ENCODE peak calls at places on chromosomes 1 and 21, in seven cellular contexts. One of them, this sample, is unnamed.
A peak's percentile ranks its signal among the peaks of the same experiment; 100 is the strongest.

GRCh38 chr1:75273110-75273509 is 138.9 kb downstream of the LHX8 start:
- DNase-seq in pancreas: no peak
- DNase-seq in CD8-positive, alpha-beta T cell: no peak
- DNase-seq in IMR-90: no peak
- DNase-seq in foreskin fibroblast: no peak
- DNase-seq in endothelial cell of umbilical vein: no peak
- DNase-seq in AG09309: no peak
- DNase-seq in this sample: no peak

GRCh38 chr1:52613611-52614373 is 11.6 kb downstream of the GPX7 start:
- DNase-seq in pancreas: no peak
- DNase-seq in CD8-positive, alpha-beta T cell: no peak
- DNase-seq in IMR-90: no peak
- DNase-seq in foreskin fibroblast: no peak
- DNase-seq in endothelial cell of umbilical vein: peak; percentile 57
- DNase-seq in AG09309: no peak
- DNase-seq in this sample: no peak

GRCh38 chr1:115677172-115677542 is 35.4 kb downstream of the VANGL1 start:
- DNase-seq in pancreas: no peak
- DNase-seq in CD8-positive, alpha-beta T cell: no peak
- DNase-seq in IMR-90: no peak
- DNase-seq in foreskin fibroblast: no peak
- DNase-seq in endothelial cell of umbilical vein: no peak
- DNase-seq in AG09309: no peak
- DNase-seq in this sample: no peak

GRCh38 chr1:41161851-41162250 is 80.3 kb downstream of the SCMH1 start:
- DNase-seq in pancreas: no peak
- DNase-seq in CD8-positive, alpha-beta T cell: no peak
- DNase-seq in IMR-90: no peak
- DNase-seq in foreskin fibroblast: no peak
- DNase-seq in endothelial cell of umbilical vein: no peak
- DNase-seq in AG09309: no peak
- DNase-seq in this sample: no peak

GRCh38 chr1:10415211-10415930 is 14.9 kb upstream of the CENPS start:
- DNase-seq in pancreas: no peak
- DNase-seq in CD8-positive, alpha-beta T cell: no peak
- DNase-seq in IMR-90: peak; percentile 91
- DNase-seq in foreskin fibroblast: peak; percentile 43
- DNase-seq in endothelial cell of umbilical vein: peak; percentile 84
- DNase-seq in AG09309: peak; percentile 79
- DNase-seq in this sample: peak; percentile 48

GRCh38 chr1:59900640-59901039 is 25.9 kb downstream of the CYP2J2 start:
- DNase-seq in pancreas: no peak
- DNase-seq in CD8-positive, alpha-beta T cell: no peak
- DNase-seq in IMR-90: no peak
- DNase-seq in foreskin fibroblast: peak; percentile 25
- DNase-seq in endothelial cell of umbilical vein: no peak
- DNase-seq in AG09309: no peak
- DNase-seq in this sample: no peak

GRCh38 chr21:34276711-34277425 is 86.9 kb upstream of the KCNE2 start:
- DNase-seq in pancreas: no peak
- DNase-seq in CD8-positive, alpha-beta T cell: no peak
- DNase-seq in IMR-90: no peak
- DNase-seq in foreskin fibroblast: peak; percentile 38
- DNase-seq in endothelial cell of umbilical vein: no peak
- DNase-seq in AG09309: no peak
- DNase-seq in this sample: peak; percentile 4

GRCh38 chr1:56837244-56837926 is 17.2 kb upstream of the C8A start:
- DNase-seq in pancreas: no peak
- DNase-seq in CD8-positive, alpha-beta T cell: no peak
- DNase-seq in IMR-90: no peak
- DNase-seq in foreskin fibroblast: peak; percentile 31
- DNase-seq in endothelial cell of umbilical vein: no peak
- DNase-seq in AG09309: peak; percentile 20
- DNase-seq in this sample: peak; percentile 33

GRCh38 chr1:172727956-172728603 is 69.2 kb downstream of the FASLG start:
- DNase-seq in pancreas: no peak
- DNase-seq in CD8-positive, alpha-beta T cell: no peak
- DNase-seq in IMR-90: peak; percentile 29
- DNase-seq in foreskin fibroblast: no peak
- DNase-seq in endothelial cell of umbilical vein: peak; percentile 9
- DNase-seq in AG09309: no peak
- DNase-seq in this sample: peak; percentile 38

GRCh38 chr1:33634806-33635205 is 162.4 kb downstream of the ZSCAN20 start:
- DNase-seq in pancreas: peak; percentile 32
- DNase-seq in CD8-positive, alpha-beta T cell: no peak
- DNase-seq in IMR-90: peak; percentile 7
- DNase-seq in foreskin fibroblast: peak; percentile 29
- DNase-seq in endothelial cell of umbilical vein: peak; percentile 12
- DNase-seq in AG09309: no peak
- DNase-seq in this sample: peak; percentile 11

GRCh38 chr1:198462365-198463025 is 78.0 kb downstream of the ATP6V1G3 start:
- DNase-seq in pancreas: no peak
- DNase-seq in CD8-positive, alpha-beta T cell: no peak
- DNase-seq in IMR-90: peak; percentile 55
- DNase-seq in foreskin fibroblast: peak; percentile 83
- DNase-seq in endothelial cell of umbilical vein: peak; percentile 40
- DNase-seq in AG09309: no peak
- DNase-seq in this sample: peak; percentile 76

GRCh38 chr1:228488107-228488817 is 1.1 kb downstream of the RNF187 start:
- DNase-seq in pancreas: no peak
- DNase-seq in CD8-positive, alpha-beta T cell: no peak
- DNase-seq in IMR-90: no peak
- DNase-seq in foreskin fibroblast: peak; percentile 26
- DNase-seq in endothelial cell of umbilical vein: no peak
- DNase-seq in AG09309: no peak
- DNase-seq in this sample: no peak

GRCh38 chr21:37870229-37870628 is 46.0 kb downstream of the KCNJ6 start:
- DNase-seq in pancreas: no peak
- DNase-seq in CD8-positive, alpha-beta T cell: no peak
- DNase-seq in IMR-90: no peak
- DNase-seq in foreskin fibroblast: no peak
- DNase-seq in endothelial cell of umbilical vein: no peak
- DNase-seq in AG09309: no peak
- DNase-seq in this sample: no peak

GRCh38 chr1:226436855-226437491 is 29.1 kb upstream of the PARP1 start:
- DNase-seq in pancreas: peak; percentile 12
- DNase-seq in CD8-positive, alpha-beta T cell: no peak
- DNase-seq in IMR-90: no peak
- DNase-seq in foreskin fibroblast: no peak
- DNase-seq in endothelial cell of umbilical vein: no peak
- DNase-seq in AG09309: no peak
- DNase-seq in this sample: no peak

GRCh38 chr21:42062543-42063022 is 8.5 kb upstream of the UMODL1 start:
- DNase-seq in pancreas: no peak
- DNase-seq in CD8-positive, alpha-beta T cell: peak; percentile 86
- DNase-seq in IMR-90: no peak
- DNase-seq in foreskin fibroblast: no peak
- DNase-seq in endothelial cell of umbilical vein: no peak
- DNase-seq in AG09309: no peak
- DNase-seq in this sample: no peak

GRCh38 chr1:184194251-184194650 is 142.7 kb downstream of the TSEN15 start:
- DNase-seq in pancreas: no peak
- DNase-seq in CD8-positive, alpha-beta T cell: no peak
- DNase-seq in IMR-90: peak; percentile 13
- DNase-seq in foreskin fibroblast: no peak
- DNase-seq in endothelial cell of umbilical vein: no peak
- DNase-seq in AG09309: no peak
- DNase-seq in this sample: no peak

GRCh38 chr1:180311011-180311730 is 81.1 kb downstream of the LHX4 start:
- DNase-seq in pancreas: no peak
- DNase-seq in CD8-positive, alpha-beta T cell: no peak
- DNase-seq in IMR-90: peak; percentile 80
- DNase-seq in foreskin fibroblast: peak; percentile 15
- DNase-seq in endothelial cell of umbilical vein: no peak
- DNase-seq in AG09309: no peak
- DNase-seq in this sample: peak; percentile 47

GRCh38 chr21:24514081-24514733 is 1093.1 kb downstream of the MRPL39 start:
- DNase-seq in pancreas: no peak
- DNase-seq in CD8-positive, alpha-beta T cell: no peak
- DNase-seq in IMR-90: peak; percentile 27
- DNase-seq in foreskin fibroblast: no peak
- DNase-seq in endothelial cell of umbilical vein: no peak
- DNase-seq in AG09309: no peak
- DNase-seq in this sample: no peak

GRCh38 chr1:1889090-1889750 is 1.7 kb downstream of the GNB1 start:
- DNase-seq in pancreas: no peak
- DNase-seq in CD8-positive, alpha-beta T cell: no peak
- DNase-seq in IMR-90: peak; percentile 24
- DNase-seq in foreskin fibroblast: no peak
- DNase-seq in endothelial cell of umbilical vein: peak; percentile 23
- DNase-seq in AG09309: no peak
- DNase-seq in this sample: no peak

GRCh38 chr1:16484931-16485330 is 29.2 kb downstream of the RNU1-1 start:
- DNase-seq in pancreas: no peak
- DNase-seq in CD8-positive, alpha-beta T cell: no peak
- DNase-seq in IMR-90: no peak
- DNase-seq in foreskin fibroblast: no peak
- DNase-seq in endothelial cell of umbilical vein: no peak
- DNase-seq in AG09309: no peak
- DNase-seq in this sample: no peak

GRCh38 chr1:19675797-19676196 is 11.1 kb downstream of the HTR6 start:
- DNase-seq in pancreas: no peak
- DNase-seq in CD8-positive, alpha-beta T cell: no peak
- DNase-seq in IMR-90: no peak
- DNase-seq in foreskin fibroblast: no peak
- DNase-seq in endothelial cell of umbilical vein: no peak
- DNase-seq in AG09309: no peak
- DNase-seq in this sample: no peak

DNA sequence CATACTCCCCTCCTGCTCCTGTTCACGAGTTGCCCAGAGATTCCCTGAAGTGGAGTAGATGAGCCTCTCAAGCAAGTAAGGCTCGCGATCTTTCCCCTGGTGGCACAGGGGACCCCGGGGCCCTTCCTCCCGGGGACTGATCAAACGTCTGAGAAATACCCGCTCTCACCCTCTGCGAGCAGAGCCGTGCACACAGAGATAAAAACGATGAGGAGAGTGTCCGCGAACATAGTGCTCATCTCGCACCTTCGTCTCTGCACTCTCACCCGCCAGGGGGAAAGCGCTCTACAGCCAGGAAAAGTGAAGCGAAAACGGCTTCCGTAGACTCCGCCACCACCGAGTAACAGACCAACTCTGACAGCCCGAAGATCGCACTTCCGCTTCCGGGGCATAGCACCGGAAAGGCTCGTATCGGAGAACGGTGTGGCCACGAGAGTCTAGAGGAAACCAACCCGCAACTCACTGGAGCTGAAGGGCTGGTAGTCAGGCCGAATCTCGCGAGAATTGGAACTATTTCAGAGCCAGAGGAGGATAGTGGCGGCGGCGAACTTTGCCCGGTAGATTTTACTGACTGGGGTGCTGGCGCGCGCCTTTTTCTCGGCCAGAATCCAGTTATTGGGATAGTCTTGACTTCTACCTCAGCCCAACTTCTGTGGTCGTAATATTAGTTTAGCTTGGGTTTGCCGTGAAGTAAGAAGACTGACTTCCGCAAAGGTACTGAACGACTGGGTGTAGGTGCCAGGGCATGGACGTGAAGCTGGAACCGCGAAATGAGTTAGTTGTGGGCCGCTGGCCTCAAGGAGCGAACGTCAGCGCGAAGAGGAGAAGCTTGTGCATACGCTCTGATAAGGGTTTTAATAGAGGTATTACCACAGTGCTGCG is at the start of gene TMCO1:
- DNase-seq in pancreas: peak; percentile 94
- DNase-seq in CD8-positive, alpha-beta T cell: peak; percentile 89
- DNase-seq in IMR-90: peak; percentile 99
- DNase-seq in foreskin fibroblast: peak; percentile 98
- DNase-seq in endothelial cell of umbilical vein: peak; percentile 97
- DNase-seq in AG09309: peak; percentile 94
- DNase-seq in this sample: peak; percentile 99
- TF ChIP-seq CTCF in pancreas: no peak
- TF ChIP-seq CTCF in CD8-positive, alpha-beta T cell: peak; percentile 24
- TF ChIP-seq CTCF in IMR-90: peak; percentile 22
- TF ChIP-seq CTCF in foreskin fibroblast: no peak
- TF ChIP-seq CTCF in endothelial cell of umbilical vein: no peak
- TF ChIP-seq CTCF in AG09309: peak; percentile 35
- TF ChIP-seq CTCF in this sample: peak; percentile 41

DNA sequence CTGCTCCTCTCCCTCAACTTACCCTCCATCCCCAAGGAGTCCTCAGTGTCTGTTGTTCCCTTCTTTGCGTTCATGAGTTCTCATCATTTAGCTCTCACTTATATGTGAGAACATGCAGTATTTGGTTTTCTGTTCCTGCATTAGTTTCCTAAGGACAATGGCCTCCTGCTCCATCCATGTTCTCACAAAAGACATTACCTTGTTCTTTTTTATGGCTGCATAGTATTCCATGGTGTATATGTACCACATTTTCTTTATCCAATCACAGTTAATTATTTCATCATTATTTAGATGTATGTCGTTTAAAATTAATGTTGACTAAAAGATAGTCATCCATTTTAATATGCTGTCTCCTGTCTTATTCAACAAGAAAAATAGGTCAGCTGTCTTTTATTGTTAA is 134.1 kb downstream of the CRB1 start:
- DNase-seq in pancreas: no peak
- DNase-seq in CD8-positive, alpha-beta T cell: no peak
- DNase-seq in IMR-90: no peak
- DNase-seq in foreskin fibroblast: no peak
- DNase-seq in endothelial cell of umbilical vein: no peak
- DNase-seq in AG09309: no peak
- DNase-seq in this sample: no peak
- TF ChIP-seq CTCF in pancreas: no peak
- TF ChIP-seq CTCF in CD8-positive, alpha-beta T cell: no peak
- TF ChIP-seq CTCF in IMR-90: no peak
- TF ChIP-seq CTCF in foreskin fibroblast: no peak
- TF ChIP-seq CTCF in endothelial cell of umbilical vein: no peak
- TF ChIP-seq CTCF in AG09309: no peak
- TF ChIP-seq CTCF in this sample: no peak

DNA sequence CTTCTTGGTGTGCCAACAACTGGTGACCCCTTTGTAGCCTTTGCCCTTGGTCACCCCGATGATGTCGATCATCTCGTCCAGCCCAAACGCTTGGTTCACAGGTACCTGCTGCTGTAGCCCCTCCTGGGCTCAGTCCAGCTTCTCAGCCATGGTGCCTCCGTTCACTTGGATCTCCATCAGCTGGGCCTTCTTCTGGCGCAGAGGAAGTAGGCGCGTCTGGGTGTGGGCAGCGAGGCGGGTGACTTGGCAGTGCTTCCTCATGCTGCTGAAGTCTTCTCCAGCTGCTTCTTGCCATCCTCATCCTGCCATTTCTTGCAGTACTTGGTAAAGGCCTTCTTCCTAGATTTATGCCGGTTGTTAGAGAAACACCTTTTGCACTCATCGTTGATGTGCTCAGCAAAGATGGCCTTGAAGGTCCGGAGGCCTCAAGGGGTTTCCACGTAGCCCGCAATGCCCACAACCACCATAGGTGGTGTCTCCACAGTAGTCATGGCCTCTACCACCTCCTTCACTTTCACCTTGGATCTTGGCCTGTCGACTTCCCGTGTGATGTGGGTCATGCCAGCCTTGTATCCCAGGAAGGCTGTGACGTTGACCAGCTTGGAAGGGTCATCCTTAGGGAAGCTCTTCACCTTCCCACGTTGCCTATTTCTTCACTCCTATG is 13.0 kb downstream of the DOP1B start:
- DNase-seq in pancreas: no peak
- DNase-seq in CD8-positive, alpha-beta T cell: no peak
- DNase-seq in IMR-90: no peak
- DNase-seq in foreskin fibroblast: no peak
- DNase-seq in endothelial cell of umbilical vein: no peak
- DNase-seq in AG09309: no peak
- DNase-seq in this sample: no peak
- TF ChIP-seq CTCF in pancreas: no peak
- TF ChIP-seq CTCF in CD8-positive, alpha-beta T cell: no peak
- TF ChIP-seq CTCF in IMR-90: no peak
- TF ChIP-seq CTCF in foreskin fibroblast: no peak
- TF ChIP-seq CTCF in endothelial cell of umbilical vein: no peak
- TF ChIP-seq CTCF in AG09309: no peak
- TF ChIP-seq CTCF in this sample: peak; percentile 30

GRCh38 chr1:21539933-21540332 is 30.7 kb downstream of the ALPL start:
- DNase-seq in pancreas: no peak
- DNase-seq in CD8-positive, alpha-beta T cell: no peak
- DNase-seq in IMR-90: no peak
- DNase-seq in foreskin fibroblast: peak; percentile 11
- DNase-seq in endothelial cell of umbilical vein: no peak
- DNase-seq in AG09309: no peak
- DNase-seq in this sample: no peak
- TF ChIP-seq CTCF in pancreas: no peak
- TF ChIP-seq CTCF in CD8-positive, alpha-beta T cell: no peak
- TF ChIP-seq CTCF in IMR-90: peak; percentile 30
- TF ChIP-seq CTCF in foreskin fibroblast: peak; percentile 17
- TF ChIP-seq CTCF in endothelial cell of umbilical vein: no peak
- TF ChIP-seq CTCF in AG09309: peak; percentile 41
- TF ChIP-seq CTCF in this sample: peak; percentile 26

This sample was measured in HFFc6.